ENCODE peak calls at places on chromosome 12, in seven cellular contexts. A is sigmoid colon, F is omental fat pad, M is fibroblast of lung, D is AG10803, K is astrocyte of the spinal cord, N is lung. R is an unnamed sample.

GRCh38 chr12:49126852-49127763 is 4.1 kb downstream of the TUBA1B start:
- DNase-seq in K (no peak), N (no peak), M (no peak), F (no peak), D (no peak), A (peak; percentile 3), R (no peak)

GRCh38 chr12:102950950-102951490 is 6.5 kb upstream of the ASCL1 start:
- DNase-seq in A (no peak), D (no peak), M (no peak), N (no peak), K (no peak), F (no peak), R (no peak)

GRCh38 chr12:55724226-55724939 is 4.2 kb downstream of the RDH5 start:
- DNase-seq in M (peak; percentile 60), A (peak; percentile 88), F (no peak), D (peak; percentile 70), K (peak; percentile 68), N (peak; percentile 65), R (peak; percentile 57)

GRCh38 chr12:55057466-55057865 is 37.7 kb downstream of the NEUROD4 start:
- DNase-seq in N (no peak), M (no peak), K (no peak), D (no peak), F (no peak), A (no peak), R (no peak)

GRCh38 chr12:39199371-39199770 is 243.5 kb downstream of the KIF21A start:
- DNase-seq in K (peak; percentile 37), N (no peak), A (no peak), D (no peak), F (no peak), M (peak; percentile 56), R (no peak)

GRCh38 chr12:20946732-20947131 is 136.2 kb downstream of the SLCO1B3 start:
- DNase-seq in M (peak; percentile 1), D (no peak), F (no peak), A (no peak), N (no peak), K (peak; percentile 29), R (no peak)

GRCh38 chr12:124403273-124403672 is 108.4 kb downstream of the RFLNA start:
- DNase-seq in F (no peak), N (no peak), D (no peak), K (no peak), M (no peak), A (peak; percentile 94), R (no peak)

GRCh38 chr12:121117226-121117777 is 15.4 kb upstream of the P2RX7 start:
- DNase-seq in K (no peak), A (no peak), N (no peak), F (no peak), D (no peak), M (no peak), R (no peak)

GRCh38 chr12:81330480-81330879 is 252.6 kb downstream of the ACSS3 start:
- DNase-seq in D (no peak), A (no peak), F (no peak), N (no peak), K (no peak), M (no peak), R (no peak)
- TF ChIP-seq CTCF in D (no peak), A (no peak), F (no peak), N (no peak), K (peak; percentile 20), M (no peak), R (no peak)

GRCh38 chr12:5565933-5566632 is 134.2 kb downstream of the NTF3 start:
- DNase-seq in M (peak; percentile 67), D (peak; percentile 85), N (no peak), K (no peak), A (no peak), F (no peak), R (peak; percentile 63)
- TF ChIP-seq CTCF in M (no peak), D (peak; percentile 46), N (no peak), K (no peak), A (no peak), F (no peak), R (peak; percentile 50)

DNA sequence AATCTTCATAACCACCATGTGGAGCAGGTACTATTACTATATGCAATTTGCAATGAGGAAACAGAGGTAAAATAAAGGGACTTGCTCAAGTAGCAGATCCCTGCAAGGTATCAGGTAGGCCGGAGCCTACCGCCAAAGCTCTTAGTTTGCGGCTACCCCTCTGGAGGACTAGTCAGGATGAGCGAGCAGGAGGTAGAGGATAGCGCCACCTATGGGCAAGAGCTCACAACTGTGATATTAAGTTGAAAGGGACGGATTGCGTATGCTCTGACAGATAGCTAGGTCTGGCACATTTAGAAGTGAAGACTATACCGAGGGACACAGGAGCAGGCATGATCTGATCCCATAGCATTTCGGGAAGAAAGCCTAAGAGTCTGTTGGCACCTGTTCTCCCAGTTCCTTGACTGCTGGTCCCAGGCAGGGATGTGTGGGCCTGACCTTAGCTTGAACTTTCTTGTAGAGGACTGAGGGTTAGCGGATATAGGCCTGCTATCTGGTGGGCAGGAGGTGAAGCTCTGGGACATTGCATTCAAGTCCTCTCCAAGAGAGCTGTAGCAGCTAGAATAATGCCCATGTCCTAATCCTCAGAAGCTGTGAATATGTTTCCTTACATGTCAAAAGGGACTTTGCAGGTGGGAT is 48.0 kb downstream of the SLC17A8 start:
- DNase-seq in M (peak; percentile 15), A (no peak), K (peak; percentile 27), D (peak; percentile 41), F (no peak), N (peak; percentile 61), R (no peak)
- TF ChIP-seq CTCF in M (peak; percentile 65), A (no peak), K (peak; percentile 54), D (peak; percentile 65), F (no peak), N (no peak), R (peak; percentile 73)

GRCh38 chr12:110704231-110704630 is 15.3 kb upstream of the HVCN1 start:
- DNase-seq in N (no peak), F (no peak), D (no peak), M (no peak), K (no peak), A (no peak), R (no peak)

GRCh38 chr12:110708917-110709316 is 20.0 kb upstream of the HVCN1 start:
- DNase-seq in N (no peak), D (no peak), A (no peak), F (no peak), K (no peak), M (no peak), R (no peak)

GRCh38 chr12:110705309-110705708 is 16.4 kb upstream of the HVCN1 start:
- DNase-seq in M (no peak), F (no peak), N (no peak), A (no peak), K (no peak), D (no peak), R (no peak)

GRCh38 chr12:110702081-110702480 is 13.2 kb upstream of the HVCN1 start:
- DNase-seq in F (no peak), N (no peak), D (no peak), M (no peak), K (no peak), A (no peak), R (no peak)

DNA sequence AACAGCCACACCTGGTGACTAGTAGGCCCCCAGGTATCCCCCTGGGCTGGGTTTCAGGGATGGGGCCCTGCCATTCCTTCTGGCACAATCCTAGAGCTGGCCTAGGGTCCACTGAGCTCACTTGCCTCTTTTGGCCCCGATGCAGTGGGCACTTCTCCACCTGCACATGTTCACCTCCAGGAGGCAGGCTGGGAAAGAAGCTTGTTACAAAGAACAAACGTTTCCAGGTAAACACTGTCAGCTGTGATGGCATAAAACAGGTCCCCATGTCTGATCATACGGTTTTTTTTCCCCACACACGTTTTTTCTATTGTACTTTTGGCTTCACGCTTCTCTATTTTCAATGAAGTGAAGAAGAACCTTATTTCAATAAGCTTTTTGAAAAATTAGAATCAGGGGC is 15.8 kb upstream of the HVCN1 start:
- DNase-seq in K (no peak), A (no peak), D (no peak), F (no peak), M (no peak), N (no peak), R (no peak)
- TF ChIP-seq CTCF in K (peak; percentile 25), A (no peak), D (no peak), F (no peak), M (no peak), N (no peak), R (peak; percentile 27)